ENCODE peak calls at places on chromosomes 6 and 20, in seven cellular contexts. R is IMR-90, P is H1, D is H9, F is trophoblast cell, O is neuronal stem cell, W is mesenchymal stem cell. G is an unnamed sample.

GRCh38 chr20:44447827-44448419 is 27.8 kb upstream of the TTPAL start:
- DNase-seq in P (no peak), O (no peak), R (no peak), W (no peak), F (no peak), D (no peak), G (no peak)

GRCh38 chr6:135144678-135145508 is 36.2 kb upstream of the MYB start:
- DNase-seq in W (peak), F (peak), R (peak), P (no peak), D (no peak), O (no peak), G (peak)

GRCh38 chr6:3456395-3456767 is 469 bp downstream of the SLC22A23 start:
- DNase-seq in D (no peak), O (no peak), W (no peak), P (no peak), R (no peak), F (peak), G (no peak)

GRCh38 chr6:135280375-135281136 is 99.4 kb downstream of the MYB start:
- DNase-seq in P (no peak), D (no peak), R (peak), W (peak), F (no peak), O (no peak), G (no peak)

GRCh38 chr6:3164388-3164787 is 7.0 kb upstream of the TUBB2A start:
- DNase-seq in W (no peak), F (no peak), R (no peak), D (no peak), P (no peak), O (no peak), G (peak)

GRCh38 chr6:10355115-10355702 is 59.7 kb downstream of the TFAP2A start:
- DNase-seq in O (no peak), F (no peak), P (no peak), W (no peak), D (no peak), R (no peak), G (no peak)

GRCh38 chr6:55174211-55175013 is at the start of gene HCRTR2:
- DNase-seq in R (peak), F (no peak), O (no peak), W (no peak), D (peak), P (no peak), G (peak)

GRCh38 chr20:4560667-4561066 is 161.0 kb upstream of the PRND start:
- DNase-seq in R (peak), D (no peak), W (no peak), P (no peak), O (no peak), F (no peak), G (no peak)

GRCh38 chr6:35735452-35735851 is 1.4 kb upstream of the ARMC12 start:
- DNase-seq in O (no peak), D (no peak), W (no peak), F (no peak), R (no peak), P (no peak), G (no peak)

GRCh38 chr6:125233216-125233615 is 68.6 kb downstream of the HDDC2 start:
- DNase-seq in D (no peak), R (no peak), W (no peak), O (no peak), F (peak), P (no peak), G (no peak)

GRCh38 chr20:46552460-46553420 is 2.3 kb upstream of the OCSTAMP start:
- DNase-seq in F (peak), O (no peak), W (no peak), D (no peak), R (no peak), P (no peak), G (peak)

GRCh38 chr6:19841181-19841580 is 4.0 kb downstream of the ID4 start:
- DNase-seq in O (no peak), R (no peak), D (no peak), F (no peak), W (no peak), P (no peak), G (no peak)

GRCh38 chr6:27748662-27749061 is 163.5 kb downstream of the OR2B2 start:
- DNase-seq in D (no peak), P (no peak), F (peak), R (no peak), O (no peak), W (no peak), G (no peak)

GRCh38 chr20:46939031-46939430 is 44.4 kb downstream of the EYA2 start:
- DNase-seq in D (peak), O (no peak), R (no peak), F (peak), W (no peak), P (no peak), G (peak)

GRCh38 chr20:59723108-59723500 is 118.8 kb downstream of the PHACTR3 start:
- DNase-seq in F (peak), O (no peak), R (no peak), P (no peak), W (no peak), D (no peak), G (no peak)

GRCh38 chr6:152161501-152161900 is 354.0 kb downstream of the ESR1 start:
- DNase-seq in P (no peak), O (no peak), R (peak), D (no peak), F (no peak), W (peak), G (peak)

DNA sequence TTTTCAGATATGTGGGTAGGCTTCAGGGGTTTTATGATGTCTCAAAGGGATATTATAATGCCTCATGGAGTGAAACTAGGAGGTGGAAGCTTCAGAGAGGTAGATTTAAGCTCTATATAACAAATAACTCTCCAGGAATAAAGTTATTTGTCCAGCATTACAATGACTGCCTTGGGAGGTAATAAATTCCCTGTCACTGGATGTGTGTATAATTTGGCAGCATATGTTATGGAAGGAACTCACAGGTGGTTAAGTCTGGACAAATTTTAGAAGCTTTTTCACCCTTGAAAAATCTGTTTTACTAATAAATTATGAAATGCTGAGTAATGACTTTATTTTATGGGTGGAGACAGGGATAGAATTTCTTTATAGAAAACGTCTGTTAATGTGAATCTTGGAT is 36.8 kb upstream of the RIPOR2 start:
- DNase-seq in F (no peak), P (no peak), D (no peak), R (no peak), O (no peak), W (no peak), G (no peak)
- H2AK5ac ChIP-seq in F (no peak), P (no peak), D (no peak), R (no peak), O (no peak), W (no peak), G (no peak)

GRCh38 chr20:24761220-24762065 is 187.6 kb upstream of the CST7 start:
- DNase-seq in F (no peak), W (no peak), R (no peak), D (peak), P (no peak), O (no peak), G (no peak)
- H2AK5ac ChIP-seq in F (no peak), W (no peak), R (no peak), D (no peak), P (no peak), O (no peak), G (no peak)

GRCh38 chr6:33820243-33820642 is 16.4 kb upstream of the MLN start:
- DNase-seq in W (no peak), P (no peak), F (no peak), D (no peak), R (no peak), O (no peak), G (no peak)
- H2AK5ac ChIP-seq in W (no peak), P (no peak), F (no peak), D (no peak), R (no peak), O (no peak), G (no peak)

DNA sequence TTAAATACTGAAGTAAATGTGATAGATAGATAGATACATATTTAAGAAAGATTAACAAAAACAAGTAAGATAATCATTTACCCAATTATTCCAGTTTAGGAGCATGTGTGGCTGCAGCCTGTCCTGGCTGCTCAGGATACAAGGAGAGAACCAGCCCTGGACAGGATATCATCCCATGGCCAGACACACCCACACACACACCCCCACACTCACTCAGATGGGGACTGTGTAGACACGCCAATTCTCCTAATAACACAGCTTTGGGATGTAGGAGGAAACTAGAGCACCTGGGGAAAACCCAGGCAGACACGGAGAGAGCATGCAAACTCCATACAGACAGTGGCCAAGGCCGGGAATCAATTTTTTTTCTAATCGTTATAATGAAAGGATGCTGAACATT is 45.6 kb downstream of the GFOD1 start:
- DNase-seq in R (no peak), W (no peak), D (no peak), P (no peak), F (no peak), O (no peak), G (no peak)
- H2AK5ac ChIP-seq in R (peak), W (no peak), D (no peak), P (no peak), F (no peak), O (no peak), G (no peak)